ENCODE peak calls at places on chromosomes 12 and 14, in six cellular contexts. R is neural progenitor cell; O is GM04504; L is H54; F is activated T-helper 9 cell treated with anti-CD3 and anti-CD28 coated beads, Interleukin-2, amount 50 U/mL, for 16 hours; Y is stimulated activated CD4-positive, alpha-beta T cell treated with anti-CD3 and anti-CD28 coated beads, Interleukin-2, amount 100 ng/mL, for 24 hours. B is an unnamed sample.

GRCh38 chr14:71372411-71372838 is 465.2 kb downstream of the PCNX1 start:
- DNase-seq in R (no peak), O (peak), L (no peak), F (no peak), Y (no peak), B (no peak)

GRCh38 chr12:32895688-32896437 is 714 bp downstream of the PKP2 start:
- DNase-seq in R (peak), O (no peak), L (no peak), F (no peak), Y (peak), B (peak)

GRCh38 chr14:78136695-78137094 is 33.5 kb upstream of the NRXN3 start:
- DNase-seq in R (no peak), O (no peak), L (no peak), F (no peak), Y (no peak), B (no peak)

GRCh38 chr14:29810657-29811056 is 117.0 kb downstream of the PRKD1 start:
- DNase-seq in R (no peak), O (peak), L (no peak), F (no peak), Y (no peak), B (no peak)

GRCh38 chr12:128942960-128943477 is 89.7 kb downstream of the GLT1D1 start:
- DNase-seq in R (no peak), O (no peak), L (no peak), F (no peak), Y (no peak), B (no peak)

GRCh38 chr12:58323676-58324075 is 382.3 kb downstream of the ATP23 start:
- DNase-seq in R (no peak), O (no peak), L (no peak), F (no peak), Y (no peak), B (no peak)

GRCh38 chr14:103104654-103105511 is 10.4 kb downstream of the EXOC3L4 start:
- DNase-seq in R (peak), O (no peak), L (no peak), F (peak), Y (peak), B (peak)

GRCh38 chr12:62919827-62920226 is 15.1 kb downstream of the PPM1H start:
- DNase-seq in R (no peak), O (no peak), L (no peak), F (no peak), Y (no peak), B (no peak)

GRCh38 chr12:447132-447531 is 12.6 kb upstream of the B4GALNT3 start:
- DNase-seq in R (no peak), O (no peak), L (no peak), F (no peak), Y (no peak), B (no peak)

GRCh38 chr14:95255487-95255886 is 64.2 kb downstream of the CLMN start:
- DNase-seq in R (peak), O (no peak), L (peak), F (no peak), Y (no peak), B (peak)

GRCh38 chr12:109961612-109962011 is 34.6 kb downstream of the GIT2 start:
- DNase-seq in R (no peak), O (no peak), L (no peak), F (no peak), Y (no peak), B (no peak)

GRCh38 chr12:75196865-75197264 is 12.8 kb downstream of the KCNC2 start:
- DNase-seq in R (no peak), O (no peak), L (no peak), F (no peak), Y (no peak), B (no peak)

GRCh38 chr12:53053223-53054111 is 3.6 kb downstream of the TNS2 start:
- DNase-seq in R (peak), O (no peak), L (no peak), F (peak), Y (peak), B (peak)

GRCh38 chr14:81401420-81402122 is 1.4 kb upstream of the STON2 start:
- DNase-seq in R (no peak), O (peak), L (peak), F (no peak), Y (no peak), B (no peak)

GRCh38 chr12:62933871-62934798 is 815 bp downstream of the PPM1H start:
- DNase-seq in R (peak), O (no peak), L (peak), F (no peak), Y (peak), B (peak)

GRCh38 chr12:131030472-131031328 is 77.0 kb downstream of the ADGRD1 start:
- DNase-seq in R (peak), O (no peak), L (no peak), F (no peak), Y (no peak), B (no peak)

GRCh38 chr14:96136361-96136760 is 68.3 kb upstream of the BDKRB2 start:
- DNase-seq in R (no peak), O (peak), L (no peak), F (no peak), Y (no peak), B (no peak)

B was measured in GM23338.